ENCODE peak calls at places on chromosomes 2 and 18, in five cellular contexts. One of them, this sample, is unnamed.

GRCh38 chr2:179701524-179702110 is 159.8 kb downstream of the ZNF385B start:
- DNase-seq in fibroblast of lung: no peak
- DNase-seq in BE2C: no peak
- DNase-seq in thoracic aorta: no peak
- DNase-seq in transverse colon: no peak
- DNase-seq in this sample: peak; percentile 15

GRCh38 chr2:106628377-106628776 is 141.2 kb downstream of the CD8B2 start:
- DNase-seq in BE2C: no peak
- DNase-seq in thoracic aorta: no peak
- DNase-seq in transverse colon: no peak
- DNase-seq in fibroblast of lung: no peak
- DNase-seq in this sample: no peak

GRCh38 chr18:49691177-49691608 is 122.1 kb downstream of the ACAA2 start:
- DNase-seq in fibroblast of lung: peak; percentile 90
- DNase-seq in transverse colon: no peak
- DNase-seq in thoracic aorta: peak; percentile 19
- DNase-seq in BE2C: no peak
- DNase-seq in this sample: peak; percentile 94

GRCh38 chr18:23259701-23260661 is 124.7 kb downstream of the CABLES1 start:
- DNase-seq in transverse colon: peak; percentile 68
- DNase-seq in BE2C: peak; percentile 51
- DNase-seq in thoracic aorta: peak; percentile 30
- DNase-seq in fibroblast of lung: peak; percentile 66
- DNase-seq in this sample: peak; percentile 51

GRCh38 chr2:170054996-170055395 is 123.0 kb upstream of the MYO3B start:
- DNase-seq in thoracic aorta: no peak
- DNase-seq in BE2C: no peak
- DNase-seq in transverse colon: no peak
- DNase-seq in fibroblast of lung: no peak
- DNase-seq in this sample: no peak

GRCh38 chr18:42576141-42576540 is 539.3 kb downstream of the RIT2 start:
- DNase-seq in fibroblast of lung: no peak
- DNase-seq in BE2C: no peak
- DNase-seq in transverse colon: no peak
- DNase-seq in thoracic aorta: no peak
- DNase-seq in this sample: no peak

GRCh38 chr18:27839141-27839540 is 337.8 kb downstream of the CDH2 start:
- DNase-seq in BE2C: no peak
- DNase-seq in thoracic aorta: no peak
- DNase-seq in fibroblast of lung: no peak
- DNase-seq in transverse colon: no peak
- DNase-seq in this sample: peak; percentile 97

GRCh38 chr2:149017116-149017985 is 21.1 kb upstream of the LYPD6B start:
- DNase-seq in fibroblast of lung: peak; percentile 83
- DNase-seq in BE2C: peak; percentile 65
- DNase-seq in thoracic aorta: peak; percentile 36
- DNase-seq in transverse colon: peak; percentile 83
- DNase-seq in this sample: peak; percentile 78

GRCh38 chr2:45132551-45132950 is 123.3 kb upstream of the SIX2 start:
- DNase-seq in thoracic aorta: no peak
- DNase-seq in BE2C: no peak
- DNase-seq in transverse colon: no peak
- DNase-seq in fibroblast of lung: no peak
- DNase-seq in this sample: no peak

GRCh38 chr2:189298481-189298880 is 118.9 kb upstream of the COL5A2 start:
- DNase-seq in transverse colon: no peak
- DNase-seq in thoracic aorta: no peak
- DNase-seq in fibroblast of lung: no peak
- DNase-seq in BE2C: no peak
- DNase-seq in this sample: no peak

GRCh38 chr2:113309655-113310387 is 31.1 kb upstream of the PAX8 start:
- DNase-seq in BE2C: no peak
- DNase-seq in fibroblast of lung: peak; percentile 5
- DNase-seq in thoracic aorta: no peak
- DNase-seq in transverse colon: no peak
- DNase-seq in this sample: peak; percentile 86

GRCh38 chr18:61348230-61348629 is 15.0 kb downstream of the CDH20 start:
- DNase-seq in transverse colon: no peak
- DNase-seq in thoracic aorta: no peak
- DNase-seq in fibroblast of lung: no peak
- DNase-seq in BE2C: no peak
- DNase-seq in this sample: no peak

GRCh38 chr2:53859354-53860159 is at the start of gene GPR75:
- DNase-seq in fibroblast of lung: peak; percentile 21
- DNase-seq in BE2C: no peak
- DNase-seq in transverse colon: no peak
- DNase-seq in thoracic aorta: no peak
- DNase-seq in this sample: peak; percentile 43

GRCh38 chr18:12652861-12653401 is 5.0 kb downstream of the SPIRE1 start:
- DNase-seq in thoracic aorta: no peak
- DNase-seq in transverse colon: no peak
- DNase-seq in fibroblast of lung: peak; percentile 71
- DNase-seq in BE2C: no peak
- DNase-seq in this sample: peak; percentile 20

GRCh38 chr2:150282821-150283309 is 204.6 kb downstream of the RND3 start:
- DNase-seq in fibroblast of lung: peak; percentile 70
- DNase-seq in transverse colon: no peak
- DNase-seq in thoracic aorta: no peak
- DNase-seq in BE2C: no peak
- DNase-seq in this sample: no peak

GRCh38 chr2:109120166-109120565 is 8.8 kb upstream of the SH3RF3 start:
- DNase-seq in transverse colon: no peak
- DNase-seq in BE2C: no peak
- DNase-seq in fibroblast of lung: no peak
- DNase-seq in thoracic aorta: no peak
- DNase-seq in this sample: no peak

GRCh38 chr18:45521777-45522176 is 93.5 kb upstream of the SLC14A2 start:
- DNase-seq in thoracic aorta: peak; percentile 85
- DNase-seq in transverse colon: no peak
- DNase-seq in BE2C: no peak
- DNase-seq in fibroblast of lung: peak; percentile 50
- DNase-seq in this sample: peak; percentile 28

GRCh38 chr2:212929971-212930370 is 221.4 kb downstream of the IKZF2 start:
- DNase-seq in BE2C: no peak
- DNase-seq in fibroblast of lung: no peak
- DNase-seq in transverse colon: no peak
- DNase-seq in thoracic aorta: no peak
- DNase-seq in this sample: no peak

GRCh38 chr2:10228611-10229365 is 73.9 kb upstream of the HPCAL1 start:
- DNase-seq in thoracic aorta: no peak
- DNase-seq in BE2C: no peak
- DNase-seq in fibroblast of lung: no peak
- DNase-seq in transverse colon: peak; percentile 60
- DNase-seq in this sample: no peak

GRCh38 chr2:51717318-51717717 is 685.4 kb upstream of the NRXN1 start:
- DNase-seq in fibroblast of lung: peak; percentile 84
- DNase-seq in thoracic aorta: no peak
- DNase-seq in BE2C: no peak
- DNase-seq in transverse colon: no peak
- DNase-seq in this sample: peak; percentile 75

GRCh38 chr18:41982942-41983660 is 28.1 kb downstream of the PIK3C3 start:
- DNase-seq in transverse colon: no peak
- DNase-seq in fibroblast of lung: no peak
- DNase-seq in thoracic aorta: no peak
- DNase-seq in BE2C: no peak
- DNase-seq in this sample: peak; percentile 51

GRCh38 chr18:55007582-55007981 is 48.3 kb upstream of the CCDC68 start:
- DNase-seq in thoracic aorta: no peak
- DNase-seq in BE2C: no peak
- DNase-seq in fibroblast of lung: no peak
- DNase-seq in transverse colon: no peak
- DNase-seq in this sample: no peak

GRCh38 chr2:15965564-15966019 is 25.2 kb downstream of the MYCN start:
- DNase-seq in transverse colon: no peak
- DNase-seq in BE2C: peak; percentile 100
- DNase-seq in thoracic aorta: no peak
- DNase-seq in fibroblast of lung: no peak
- DNase-seq in this sample: no peak

GRCh38 chr18:36693931-36694661 is 134.7 kb downstream of the TPGS2 start:
- DNase-seq in transverse colon: no peak
- DNase-seq in thoracic aorta: no peak
- DNase-seq in BE2C: no peak
- DNase-seq in fibroblast of lung: no peak
- DNase-seq in this sample: no peak

GRCh38 chr2:234404957-234405356 is 91.9 kb downstream of the ARL4C start:
- DNase-seq in transverse colon: no peak
- DNase-seq in BE2C: no peak
- DNase-seq in thoracic aorta: no peak
- DNase-seq in fibroblast of lung: no peak
- DNase-seq in this sample: no peak

GRCh38 chr2:62199392-62200125 is 3.6 kb downstream of the B3GNT2 start:
- DNase-seq in fibroblast of lung: peak; percentile 74
- DNase-seq in BE2C: no peak
- DNase-seq in thoracic aorta: no peak
- DNase-seq in transverse colon: no peak
- DNase-seq in this sample: peak; percentile 55

GRCh38 chr2:8103085-8103708 is 578.7 kb upstream of the ID2 start:
- DNase-seq in BE2C: no peak
- DNase-seq in fibroblast of lung: peak; percentile 82
- DNase-seq in transverse colon: no peak
- DNase-seq in thoracic aorta: no peak
- DNase-seq in this sample: no peak

GRCh38 chr2:95057535-95058453 is 32.3 kb downstream of the MAL start:
- DNase-seq in fibroblast of lung: no peak
- DNase-seq in BE2C: no peak
- DNase-seq in transverse colon: no peak
- DNase-seq in thoracic aorta: no peak
- DNase-seq in this sample: no peak

DNA sequence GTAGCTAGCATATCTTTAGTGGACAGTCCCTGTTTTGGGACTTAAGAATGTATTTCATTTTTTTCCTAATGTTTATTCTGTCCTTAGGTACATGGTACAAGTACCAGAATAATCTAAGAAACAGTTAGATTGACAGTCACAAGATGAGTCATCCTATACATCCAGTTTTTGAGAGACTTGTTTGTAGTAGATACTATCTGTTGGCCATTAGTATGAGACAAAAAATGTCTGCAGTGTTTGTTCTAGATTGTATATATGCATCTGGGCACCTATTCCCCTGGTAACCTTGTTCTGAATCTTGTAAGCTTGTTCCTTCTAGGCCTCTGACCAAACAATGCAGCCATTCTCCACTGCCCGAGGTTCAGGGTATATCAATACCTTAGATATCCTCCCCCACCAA is 1343.5 kb downstream of the SUCLG1 start:
- DNase-seq in thoracic aorta: no peak
- DNase-seq in fibroblast of lung: no peak
- DNase-seq in BE2C: no peak
- DNase-seq in transverse colon: no peak
- DNase-seq in this sample: no peak
- H3K4me3 ChIP-seq in thoracic aorta: no peak overlapping the region
- H3K4me3 ChIP-seq in fibroblast of lung: no peak overlapping the region
- H3K4me3 ChIP-seq in BE2C: no peak overlapping the region
- H3K4me3 ChIP-seq in transverse colon: no peak overlapping the region
- H3K4me3 ChIP-seq in this sample: no peak overlapping the region

GRCh38 chr2:206230060-206230890 is 44.2 kb upstream of the ZDBF2 start:
- DNase-seq in fibroblast of lung: no peak
- DNase-seq in thoracic aorta: no peak
- DNase-seq in transverse colon: no peak
- DNase-seq in BE2C: peak; percentile 62
- DNase-seq in this sample: peak; percentile 94
- TF ChIP-seq CTCF in fibroblast of lung: no peak
- TF ChIP-seq CTCF in thoracic aorta: no peak
- TF ChIP-seq CTCF in transverse colon: no peak
- TF ChIP-seq CTCF in BE2C: peak; percentile 30
- TF ChIP-seq CTCF in this sample: peak; percentile 38

GRCh38 chr2:230414302-230414701 is 1.7 kb upstream of the SP100 start:
- DNase-seq in fibroblast of lung: no peak
- DNase-seq in transverse colon: no peak
- DNase-seq in BE2C: no peak
- DNase-seq in thoracic aorta: no peak
- DNase-seq in this sample: peak; percentile 73

GRCh38 chr2:230416061-230416721 is at the start of gene SP100:
- DNase-seq in thoracic aorta: no peak
- DNase-seq in BE2C: no peak
- DNase-seq in transverse colon: peak; percentile 85
- DNase-seq in fibroblast of lung: peak; percentile 86
- DNase-seq in this sample: peak; percentile 78

GRCh38 chr2:230422149-230422548 is 6.1 kb downstream of the SP100 start:
- DNase-seq in fibroblast of lung: no peak
- DNase-seq in thoracic aorta: no peak
- DNase-seq in BE2C: no peak
- DNase-seq in transverse colon: no peak
- DNase-seq in this sample: no peak

GRCh38 chr2:230417436-230417835 is 1.4 kb downstream of the SP100 start:
- DNase-seq in thoracic aorta: no peak
- DNase-seq in transverse colon: no peak
- DNase-seq in fibroblast of lung: no peak
- DNase-seq in BE2C: no peak
- DNase-seq in this sample: no peak

DNA sequence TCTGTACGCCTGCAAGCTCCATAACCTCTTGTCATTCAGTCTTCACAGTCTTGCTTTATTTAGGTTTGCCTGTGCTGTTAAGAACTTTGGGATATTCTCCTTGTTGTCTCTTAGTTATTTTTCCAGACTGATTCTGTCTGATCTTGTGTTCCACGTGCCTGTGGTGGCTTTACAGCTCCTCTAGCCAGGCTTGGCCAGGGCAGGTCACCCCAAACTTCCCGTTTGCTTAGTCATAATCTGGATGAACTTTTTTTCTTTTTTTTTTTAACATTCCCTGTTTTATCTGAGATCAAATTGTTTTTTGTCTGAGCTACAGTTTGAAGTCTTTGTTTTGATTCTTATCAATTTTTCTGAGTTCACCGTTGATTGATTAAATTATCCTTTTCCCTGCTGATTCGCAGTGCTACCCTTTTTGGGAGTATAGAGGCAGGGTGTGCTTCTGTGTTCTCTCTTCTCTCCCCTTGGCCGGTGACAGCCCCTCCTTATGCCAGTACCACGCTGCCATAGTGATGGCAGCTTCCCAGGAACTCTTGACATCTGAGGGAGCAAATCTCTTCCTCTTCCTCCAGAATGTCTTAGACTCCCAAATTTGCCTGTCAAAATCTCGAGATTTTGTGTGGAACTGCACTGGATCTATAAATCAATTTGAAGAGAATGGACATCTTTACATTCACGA is 2.5 kb downstream of the SP100 start:
- DNase-seq in transverse colon: no peak
- DNase-seq in thoracic aorta: no peak
- DNase-seq in fibroblast of lung: peak; percentile 67
- DNase-seq in BE2C: no peak
- DNase-seq in this sample: peak; percentile 33
- H3K4me3 ChIP-seq in transverse colon: no peak overlapping the region
- H3K4me3 ChIP-seq in thoracic aorta: peak overlapping the region; percentile 78
- H3K4me3 ChIP-seq in fibroblast of lung: peak overlapping the region; percentile 71
- H3K4me3 ChIP-seq in BE2C: no peak overlapping the region
- H3K4me3 ChIP-seq in this sample: no peak overlapping the region

DNA sequence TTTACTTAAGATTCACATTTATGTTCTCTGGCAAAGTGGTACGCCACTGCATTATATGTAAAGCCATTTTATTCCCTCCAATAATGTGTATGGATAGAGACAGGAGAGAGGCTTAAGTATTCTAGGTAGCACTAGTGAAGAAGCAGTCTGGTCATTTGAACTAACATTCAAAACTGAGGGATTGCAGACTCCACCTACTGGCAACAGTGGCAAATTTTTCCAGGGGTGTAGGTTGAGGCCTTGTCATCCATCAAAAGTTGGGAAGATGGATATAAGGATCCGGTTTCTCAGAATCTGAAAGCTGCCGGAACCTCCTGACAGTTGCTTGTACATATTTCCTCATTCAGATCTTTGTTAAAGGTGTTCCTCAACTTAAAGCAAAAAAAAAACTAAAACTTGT is 465.5 kb upstream of the FSHR start:
- DNase-seq in fibroblast of lung: no peak
- DNase-seq in transverse colon: no peak
- DNase-seq in thoracic aorta: no peak
- DNase-seq in BE2C: no peak
- DNase-seq in this sample: peak; percentile 2
- TF ChIP-seq CTCF in fibroblast of lung: no peak
- TF ChIP-seq CTCF in transverse colon: no peak
- TF ChIP-seq CTCF in thoracic aorta: no peak
- TF ChIP-seq CTCF in BE2C: peak; percentile 47
- TF ChIP-seq CTCF in this sample: peak; percentile 31